ENCODE peak calls at places on chromosomes 11 and 22, in six cellular contexts. One of them, this sample, is unnamed.

GRCh38 chr11:1870721-1871466 is 18.0 kb downstream of the LSP1 start:
- DNase-seq in thoracic aorta: no peak
- DNase-seq in AG09309: no peak
- DNase-seq in fibroblast of mammary gland: no peak
- DNase-seq in astrocyte: no peak
- DNase-seq in tibial nerve: no peak
- DNase-seq in this sample: no peak

GRCh38 chr11:128532016-128532570 is 55.3 kb downstream of the ETS1 start:
- DNase-seq in thoracic aorta: no peak
- DNase-seq in AG09309: no peak
- DNase-seq in fibroblast of mammary gland: no peak
- DNase-seq in astrocyte: no peak
- DNase-seq in tibial nerve: no peak
- DNase-seq in this sample: no peak

GRCh38 chr22:42169055-42169469 is 38.5 kb upstream of the CYP2D6 start:
- DNase-seq in thoracic aorta: no peak
- DNase-seq in AG09309: peak; percentile 32
- DNase-seq in fibroblast of mammary gland: peak; percentile 69
- DNase-seq in astrocyte: peak; percentile 39
- DNase-seq in tibial nerve: peak; percentile 81
- DNase-seq in this sample: no peak

GRCh38 chr11:67997460-67997921 is 6.4 kb downstream of the UNC93B1 start:
- DNase-seq in thoracic aorta: no peak
- DNase-seq in AG09309: no peak
- DNase-seq in fibroblast of mammary gland: no peak
- DNase-seq in astrocyte: no peak
- DNase-seq in tibial nerve: no peak
- DNase-seq in this sample: no peak

GRCh38 chr22:43078522-43078921 is 10.7 kb downstream of the TTLL1 start:
- DNase-seq in thoracic aorta: no peak
- DNase-seq in AG09309: no peak
- DNase-seq in fibroblast of mammary gland: no peak
- DNase-seq in astrocyte: no peak
- DNase-seq in tibial nerve: no peak
- DNase-seq in this sample: no peak

GRCh38 chr22:46612904-46613605 is 7.1 kb upstream of the GRAMD4 start:
- DNase-seq in thoracic aorta: no peak
- DNase-seq in AG09309: no peak
- DNase-seq in fibroblast of mammary gland: no peak
- DNase-seq in astrocyte: no peak
- DNase-seq in tibial nerve: no peak
- DNase-seq in this sample: no peak

GRCh38 chr11:5317301-5317700 is 6.8 kb downstream of the OR51B2 start:
- DNase-seq in thoracic aorta: no peak
- DNase-seq in AG09309: no peak
- DNase-seq in fibroblast of mammary gland: no peak
- DNase-seq in astrocyte: no peak
- DNase-seq in tibial nerve: no peak
- DNase-seq in this sample: no peak

GRCh38 chr11:116716617-116717016 is 56.2 kb downstream of the BUD13 start:
- DNase-seq in thoracic aorta: no peak
- DNase-seq in AG09309: no peak
- DNase-seq in fibroblast of mammary gland: no peak
- DNase-seq in astrocyte: no peak
- DNase-seq in tibial nerve: no peak
- DNase-seq in this sample: no peak

GRCh38 chr22:22692707-22693530 is 48.5 kb downstream of the GGTLC2 start:
- DNase-seq in thoracic aorta: no peak
- DNase-seq in AG09309: no peak
- DNase-seq in fibroblast of mammary gland: peak; percentile 83
- DNase-seq in astrocyte: peak; percentile 6
- DNase-seq in tibial nerve: no peak
- DNase-seq in this sample: no peak

GRCh38 chr11:62443390-62444201 is 24.8 kb downstream of the SCGB1A1 start:
- DNase-seq in thoracic aorta: no peak
- DNase-seq in AG09309: no peak
- DNase-seq in fibroblast of mammary gland: no peak
- DNase-seq in astrocyte: no peak
- DNase-seq in tibial nerve: peak; percentile 57
- DNase-seq in this sample: no peak

GRCh38 chr11:73244589-73245240 is 26.6 kb downstream of the P2RY2 start:
- DNase-seq in thoracic aorta: no peak
- DNase-seq in AG09309: no peak
- DNase-seq in fibroblast of mammary gland: no peak
- DNase-seq in astrocyte: no peak
- DNase-seq in tibial nerve: no peak
- DNase-seq in this sample: no peak

GRCh38 chr11:42526366-42526765 is 785.4 kb upstream of the API5 start:
- DNase-seq in thoracic aorta: no peak
- DNase-seq in AG09309: no peak
- DNase-seq in fibroblast of mammary gland: no peak
- DNase-seq in astrocyte: no peak
- DNase-seq in tibial nerve: no peak
- DNase-seq in this sample: no peak

GRCh38 chr11:111308140-111308539 is 9.8 kb downstream of the POU2AF3 start:
- DNase-seq in thoracic aorta: no peak
- DNase-seq in AG09309: no peak
- DNase-seq in fibroblast of mammary gland: no peak
- DNase-seq in astrocyte: no peak
- DNase-seq in tibial nerve: no peak
- DNase-seq in this sample: no peak

GRCh38 chr11:44872556-44872955 is 78.1 kb downstream of the TP53I11 start:
- DNase-seq in thoracic aorta: no peak
- DNase-seq in AG09309: no peak
- DNase-seq in fibroblast of mammary gland: no peak
- DNase-seq in astrocyte: no peak
- DNase-seq in tibial nerve: no peak
- DNase-seq in this sample: no peak

GRCh38 chr11:93783767-93784151 is 323 bp upstream of the MED17 start:
- DNase-seq in thoracic aorta: no peak
- DNase-seq in AG09309: no peak
- DNase-seq in fibroblast of mammary gland: no peak
- DNase-seq in astrocyte: no peak
- DNase-seq in tibial nerve: no peak
- DNase-seq in this sample: no peak

GRCh38 chr11:93784935-93785360 is 866 bp downstream of the MED17 start:
- DNase-seq in thoracic aorta: no peak
- DNase-seq in AG09309: no peak
- DNase-seq in fibroblast of mammary gland: no peak
- DNase-seq in astrocyte: no peak
- DNase-seq in tibial nerve: no peak
- DNase-seq in this sample: no peak

GRCh38 chr11:93784152-93784934 is at the start of gene MED17:
- DNase-seq in thoracic aorta: peak; percentile 81
- DNase-seq in AG09309: peak; percentile 63
- DNase-seq in fibroblast of mammary gland: peak; percentile 91
- DNase-seq in astrocyte: peak; percentile 85
- DNase-seq in tibial nerve: peak; percentile 92
- DNase-seq in this sample: peak; percentile 60

GRCh38 chr11:93783362-93783761 is 720 bp upstream of the MED17 start:
- DNase-seq in thoracic aorta: no peak
- DNase-seq in AG09309: no peak
- DNase-seq in fibroblast of mammary gland: no peak
- DNase-seq in astrocyte: no peak
- DNase-seq in tibial nerve: no peak
- DNase-seq in this sample: no peak
- H3K4me3 ChIP-seq in thoracic aorta: peak overlapping the region; percentile 90
- H3K4me3 ChIP-seq in AG09309: peak overlapping the region; percentile 91
- H3K4me3 ChIP-seq in fibroblast of mammary gland: peak overlapping the region; percentile 97
- H3K4me3 ChIP-seq in astrocyte: peak overlapping the region; percentile 98
- H3K4me3 ChIP-seq in tibial nerve: peak overlapping the region; percentile 65
- H3K4me3 ChIP-seq in this sample: peak overlapping the region; percentile 99

GRCh38 chr11:22177186-22177585 is 15.7 kb upstream of the ANO5 start:
- DNase-seq in thoracic aorta: no peak
- DNase-seq in AG09309: no peak
- DNase-seq in fibroblast of mammary gland: no peak
- DNase-seq in astrocyte: no peak
- DNase-seq in tibial nerve: no peak
- DNase-seq in this sample: no peak
- TF ChIP-seq CTCF in thoracic aorta: no peak
- TF ChIP-seq CTCF in AG09309: no peak
- TF ChIP-seq CTCF in fibroblast of mammary gland: no peak
- TF ChIP-seq CTCF in astrocyte: no peak
- TF ChIP-seq CTCF in tibial nerve: no peak
- TF ChIP-seq CTCF in this sample: no peak

DNA sequence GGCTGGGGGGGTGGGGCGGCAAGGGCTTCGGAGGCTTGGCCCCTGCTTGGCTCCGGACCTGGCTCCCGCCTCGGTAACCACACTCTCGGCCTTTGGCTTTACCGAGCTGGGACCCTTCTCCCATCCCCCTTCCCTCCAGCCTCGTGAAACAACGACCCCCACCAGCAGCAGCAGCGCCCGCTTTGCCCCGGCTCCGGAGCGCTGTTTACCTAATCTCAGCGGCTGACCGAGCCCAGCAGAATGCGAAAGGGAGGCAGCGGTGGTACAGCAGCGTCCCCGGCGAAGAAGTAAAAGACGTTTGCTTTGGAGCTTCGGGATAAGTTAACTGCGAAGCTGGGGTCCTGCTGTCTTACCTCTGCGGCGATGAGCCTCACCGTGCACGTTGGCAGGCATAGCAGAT is 2.0 kb upstream of the LARGE1 start:
- DNase-seq in thoracic aorta: no peak
- DNase-seq in AG09309: no peak
- DNase-seq in fibroblast of mammary gland: peak; percentile 9
- DNase-seq in astrocyte: peak; percentile 9
- DNase-seq in tibial nerve: peak; percentile 36
- DNase-seq in this sample: no peak
- H3K4me3 ChIP-seq in thoracic aorta: peak overlapping the region; percentile 80
- H3K4me3 ChIP-seq in AG09309: peak overlapping the region; percentile 66
- H3K4me3 ChIP-seq in fibroblast of mammary gland: peak overlapping the region; percentile 59
- H3K4me3 ChIP-seq in astrocyte: peak overlapping the region; percentile 80
- H3K4me3 ChIP-seq in tibial nerve: peak overlapping the region; percentile 49
- H3K4me3 ChIP-seq in this sample: peak overlapping the region; percentile 74

DNA sequence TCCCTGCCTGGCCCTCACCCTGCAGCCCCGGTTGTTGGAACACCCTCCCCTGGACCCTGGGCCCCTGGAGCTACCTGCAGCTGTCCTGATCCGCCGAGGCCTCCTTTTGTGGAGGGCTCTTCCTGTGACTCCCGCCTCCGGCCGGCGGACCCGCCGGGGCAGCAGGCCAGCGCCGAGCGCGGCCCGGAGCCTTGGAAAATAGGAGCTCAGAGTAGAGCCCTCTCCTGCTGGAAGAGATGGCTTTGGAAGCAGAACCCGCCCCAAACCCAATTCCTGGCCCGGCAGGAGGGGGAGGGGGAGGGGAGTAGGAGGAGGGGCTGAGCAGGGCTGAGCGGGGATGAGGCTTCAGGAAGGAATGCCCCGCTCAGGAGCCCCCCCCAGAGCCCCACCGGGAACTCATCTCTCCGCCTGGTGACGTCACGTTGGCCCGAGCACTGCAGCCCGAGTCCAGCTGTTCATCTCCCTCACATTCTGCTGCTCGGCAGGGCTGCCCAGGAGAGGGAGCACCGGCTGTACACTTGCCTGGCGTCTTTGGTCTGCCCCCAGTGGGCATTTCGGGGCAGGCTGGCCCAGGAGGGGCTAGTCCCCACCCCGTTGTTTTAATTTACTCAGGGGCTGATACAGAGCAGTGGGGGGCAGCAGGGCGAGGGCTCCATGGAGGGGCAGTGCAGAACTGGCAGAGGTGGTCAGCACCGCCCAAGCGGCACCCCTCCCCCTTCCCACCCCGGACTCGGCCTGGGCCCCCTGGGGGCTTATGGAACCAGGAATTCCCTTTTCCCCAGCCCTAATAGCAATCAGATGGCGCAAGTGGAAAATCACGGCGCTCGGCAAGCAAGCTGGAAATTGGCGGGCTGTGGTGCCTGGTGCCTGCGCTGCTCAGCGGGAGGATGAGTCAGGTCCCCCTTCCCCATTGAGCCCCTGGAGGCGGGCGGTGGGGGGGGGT is at the start of gene MRGPRF:
- DNase-seq in thoracic aorta: peak; percentile 91
- DNase-seq in AG09309: peak; percentile 64
- DNase-seq in fibroblast of mammary gland: peak; percentile 89
- DNase-seq in astrocyte: peak; percentile 67
- DNase-seq in tibial nerve: peak; percentile 93
- DNase-seq in this sample: no peak
- TF ChIP-seq CTCF in thoracic aorta: peak; percentile 72
- TF ChIP-seq CTCF in AG09309: peak; percentile 82
- TF ChIP-seq CTCF in fibroblast of mammary gland: peak; percentile 60
- TF ChIP-seq CTCF in astrocyte: peak; percentile 11
- TF ChIP-seq CTCF in tibial nerve: peak; percentile 81
- TF ChIP-seq CTCF in this sample: peak; percentile 93

GRCh38 chr11:69380921-69381581 is 87.1 kb downstream of the MYEOV start:
- DNase-seq in thoracic aorta: no peak
- DNase-seq in AG09309: no peak
- DNase-seq in fibroblast of mammary gland: no peak
- DNase-seq in astrocyte: no peak
- DNase-seq in tibial nerve: no peak
- DNase-seq in this sample: no peak

GRCh38 chr11:69382131-69383128 is 88.5 kb downstream of the MYEOV start:
- DNase-seq in thoracic aorta: no peak
- DNase-seq in AG09309: no peak
- DNase-seq in fibroblast of mammary gland: peak; percentile 46
- DNase-seq in astrocyte: no peak
- DNase-seq in tibial nerve: no peak
- DNase-seq in this sample: no peak

GRCh38 chr11:69383372-69383771 is 89.4 kb downstream of the MYEOV start:
- DNase-seq in thoracic aorta: no peak
- DNase-seq in AG09309: no peak
- DNase-seq in fibroblast of mammary gland: no peak
- DNase-seq in astrocyte: no peak
- DNase-seq in tibial nerve: no peak
- DNase-seq in this sample: no peak

GRCh38 chr11:69380451-69380901 is 86.5 kb downstream of the MYEOV start:
- DNase-seq in thoracic aorta: no peak
- DNase-seq in AG09309: no peak
- DNase-seq in fibroblast of mammary gland: no peak
- DNase-seq in astrocyte: no peak
- DNase-seq in tibial nerve: no peak
- DNase-seq in this sample: no peak

DNA sequence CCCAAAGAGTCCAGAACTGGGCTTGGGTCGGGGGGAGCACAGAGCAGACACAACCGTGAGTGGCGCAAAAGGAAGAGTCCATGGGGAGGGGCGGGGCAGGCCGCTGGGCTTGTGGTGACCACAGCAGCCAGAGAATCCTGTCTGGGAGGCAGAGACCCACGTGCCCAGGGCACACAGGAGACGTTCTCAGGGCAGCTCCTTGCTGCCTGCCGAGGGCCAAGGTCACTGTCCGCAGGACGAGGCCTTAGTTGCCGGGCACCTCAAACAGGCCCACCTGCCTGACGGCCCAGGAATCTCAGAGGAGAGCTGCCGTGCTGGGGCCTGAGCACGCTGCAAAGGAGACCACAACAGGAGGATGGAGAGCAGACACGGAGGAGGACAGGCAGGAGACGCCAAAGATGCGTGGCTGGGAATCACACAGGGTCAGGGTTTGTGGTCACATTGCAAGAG is 87.8 kb downstream of the MYEOV start:
- DNase-seq in thoracic aorta: no peak
- DNase-seq in AG09309: no peak
- DNase-seq in fibroblast of mammary gland: no peak
- DNase-seq in astrocyte: no peak
- DNase-seq in tibial nerve: no peak
- DNase-seq in this sample: no peak
- H3K4me3 ChIP-seq in thoracic aorta: no peak overlapping the region
- H3K4me3 ChIP-seq in AG09309: no peak overlapping the region
- H3K4me3 ChIP-seq in fibroblast of mammary gland: no peak overlapping the region
- H3K4me3 ChIP-seq in astrocyte: no peak overlapping the region
- H3K4me3 ChIP-seq in tibial nerve: no peak overlapping the region
- H3K4me3 ChIP-seq in this sample: no peak overlapping the region